ENCODE peak calls at places on chromosome 15, in eight cellular contexts. X, S, K, D, T, Q, O and H are unnamed samples.
A peak's percentile ranks its signal among the peaks of the same experiment; 100 is the strongest.

GRCh38 chr15:44490628-44491027 is 46.3 kb upstream of the EIF3J start:
- DNase-seq in K (no peak), O (peak; percentile 64), S (peak; percentile 27), D (no peak), Q (no peak), X (no peak), T (peak; percentile 70), H (no peak)

GRCh38 chr15:89367485-89368451 is 33.1 kb upstream of the POLG start:
- DNase-seq in D (no peak), S (no peak), O (no peak), T (no peak), K (no peak), Q (no peak), X (peak; percentile 80), H (no peak)

GRCh38 chr15:61182955-61183354 is 46.1 kb downstream of the RORA start:
- DNase-seq in D (no peak), Q (no peak), O (no peak), K (no peak), X (no peak), S (no peak), T (no peak), H (no peak)

GRCh38 chr15:38226867-38227266 is 25.8 kb upstream of the SPRED1 start:
- DNase-seq in K (peak; percentile 62), X (no peak), Q (no peak), O (peak; percentile 88), T (peak; percentile 96), D (peak; percentile 59), S (peak; percentile 73), H (peak; percentile 32)

GRCh38 chr15:67680645-67681044 is 138.1 kb downstream of the MAP2K5 start:
- DNase-seq in O (no peak), Q (no peak), T (no peak), X (no peak), K (no peak), D (no peak), S (no peak), H (no peak)

GRCh38 chr15:75666823-75667501 is 19.2 kb downstream of the SNX33 start:
- DNase-seq in D (peak; percentile 37), X (no peak), Q (no peak), S (peak; percentile 100), T (peak; percentile 90), O (peak; percentile 99), K (peak; percentile 51), H (peak; percentile 89)

GRCh38 chr15:55789066-55789660 is 46.2 kb upstream of the PRTG start:
- DNase-seq in O (no peak), X (peak; percentile 19), T (peak; percentile 37), K (no peak), Q (no peak), D (no peak), S (peak; percentile 30), H (no peak)

GRCh38 chr15:70777156-70777926 is 14.0 kb upstream of the UACA start:
- DNase-seq in X (no peak), D (no peak), K (no peak), S (peak; percentile 50), O (no peak), T (no peak), Q (no peak), H (no peak)

GRCh38 chr15:100934735-100935134 is 15.6 kb downstream of the LRRK1 start:
- DNase-seq in O (no peak), Q (no peak), S (no peak), D (no peak), X (no peak), K (no peak), T (peak; percentile 16), H (no peak)

GRCh38 chr15:32784571-32784970 is 66.8 kb downstream of the GREM1 start:
- DNase-seq in X (no peak), S (peak; percentile 60), D (no peak), O (peak; percentile 14), T (peak; percentile 38), Q (no peak), K (no peak), H (no peak)

GRCh38 chr15:20344601-20345400 is 196.8 kb downstream of the GOLGA6L6 start:
- DNase-seq in X (no peak), Q (no peak), S (no peak), T (no peak), D (no peak), O (no peak), K (peak; percentile 28), H (no peak)

GRCh38 chr15:37900286-37901221 is 33.9 kb upstream of the TMCO5A start:
- DNase-seq in D (no peak), T (peak; percentile 87), K (peak; percentile 34), X (no peak), S (peak; percentile 59), O (peak; percentile 64), Q (no peak), H (no peak)

GRCh38 chr15:31279221-31280036 is 47.2 kb upstream of the KLF13 start:
- DNase-seq in T (no peak), K (no peak), O (no peak), D (no peak), Q (no peak), X (no peak), S (no peak), H (no peak)

GRCh38 chr15:74240002-74240568 is 4.0 kb downstream of the CCDC33 start:
- DNase-seq in K (peak; percentile 52), T (peak; percentile 96), Q (no peak), D (peak; percentile 40), X (no peak), S (peak; percentile 86), O (peak; percentile 71), H (peak; percentile 96)

DNA sequence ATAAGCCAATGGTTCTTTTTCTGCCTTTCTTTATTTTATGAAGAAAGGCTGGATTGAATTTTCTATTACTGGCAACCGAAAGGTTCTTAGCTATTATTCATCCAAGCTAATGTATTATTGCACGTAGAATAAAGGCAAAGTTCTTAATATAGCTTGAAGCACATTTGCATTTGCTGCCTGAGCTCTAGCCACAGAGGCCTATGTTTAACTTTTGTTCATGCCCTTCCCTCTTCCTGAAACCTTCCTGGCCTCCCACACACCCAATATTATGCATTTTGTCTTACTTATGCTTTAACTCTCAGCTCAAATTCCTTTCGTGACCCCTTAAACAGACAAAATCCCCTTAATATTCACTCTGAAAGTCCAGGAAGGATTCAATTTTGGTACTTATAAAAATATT is 71.0 kb upstream of the ZNF280D start:
- DNase-seq in O (no peak), T (no peak), S (no peak), X (no peak), Q (no peak), K (no peak), D (no peak), H (no peak)
- H2AFZ ChIP-seq in O (no peak overlapping the region), T (no peak overlapping the region), S (no peak overlapping the region), X (no peak overlapping the region), Q (no peak overlapping the region), K (no peak overlapping the region), D (no peak overlapping the region), H (no peak overlapping the region)

GRCh38 chr15:28140062-28140461 is 40.9 kb upstream of the OCA2 start:
- DNase-seq in K (no peak), D (no peak), X (no peak), O (no peak), S (no peak), Q (no peak), T (no peak), H (no peak)
- H3K4me2 ChIP-seq in K (no peak overlapping the region), D (no peak overlapping the region), X (no peak overlapping the region), O (no peak overlapping the region), S (no peak overlapping the region), Q (no peak overlapping the region), T (no peak overlapping the region), H (no peak overlapping the region)

GRCh38 chr15:52789601-52790165 is 453 bp downstream of the ONECUT1 start:
- DNase-seq in K (no peak), X (peak; percentile 64), D (no peak), Q (no peak), T (no peak), O (peak; percentile 23), S (peak; percentile 35), H (no peak)

GRCh38 chr15:52790166-52790708 is at the start of gene ONECUT1:
- DNase-seq in D (peak; percentile 37), T (peak; percentile 41), K (peak; percentile 86), O (peak; percentile 18), S (peak; percentile 65), X (peak; percentile 91), Q (no peak), H (peak; percentile 46)

GRCh38 chr15:52788099-52788986 is 1.8 kb downstream of the ONECUT1 start:
- DNase-seq in K (no peak), O (no peak), T (no peak), S (no peak), X (peak; percentile 31), Q (no peak), D (no peak), H (no peak)

GRCh38 chr15:52787549-52788098 is 2.5 kb downstream of the ONECUT1 start:
- DNase-seq in Q (no peak), O (no peak), T (no peak), K (no peak), X (peak; percentile 33), D (no peak), S (no peak), H (no peak)

DNA sequence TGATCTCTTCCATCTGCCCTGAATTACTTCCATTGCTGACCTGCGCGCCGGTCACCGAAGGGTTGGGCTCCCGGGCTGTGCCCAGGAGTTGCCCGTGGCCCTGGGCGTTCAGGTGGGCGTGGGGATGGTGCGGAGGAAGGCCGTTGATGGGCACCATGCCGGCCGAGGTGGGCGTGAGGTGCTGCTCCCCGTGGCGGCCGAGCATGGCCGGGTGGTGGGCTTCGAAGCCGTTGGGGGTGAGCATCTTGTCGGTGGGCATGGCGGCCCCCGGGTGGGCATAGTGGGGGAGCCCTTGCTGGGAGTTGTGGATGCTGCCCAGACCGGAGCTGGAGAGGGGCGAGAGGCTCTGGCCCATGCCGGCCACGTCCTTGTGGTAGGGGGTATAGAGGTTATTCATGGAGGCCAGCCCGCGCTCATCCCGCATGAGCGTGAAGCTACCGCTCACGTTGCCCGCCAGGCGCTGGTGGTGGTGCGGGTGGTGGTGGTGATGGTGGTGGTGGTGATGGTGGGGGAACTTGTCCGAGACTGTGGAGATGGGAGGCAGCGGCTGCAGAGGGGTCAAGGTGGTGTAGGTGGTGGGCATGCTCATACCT is 1.0 kb downstream of the ONECUT1 start:
- DNase-seq in X (no peak), K (no peak), S (no peak), Q (no peak), T (no peak), O (no peak), D (no peak), H (no peak)
- TF ChIP-seq EZH2 in X (peak; percentile 25), K (no peak), S (no peak), Q (peak; percentile 85), T (no peak), O (no peak), D (no peak), H (no peak)

GRCh38 chr15:60076055-60076454 is 71.9 kb downstream of the FOXB1 start:
- DNase-seq in Q (no peak), X (no peak), K (no peak), O (no peak), T (no peak), D (no peak), S (no peak), H (no peak)

GRCh38 chr15:60074181-60074885 is 70.2 kb downstream of the FOXB1 start:
- DNase-seq in X (no peak), D (no peak), S (peak; percentile 63), O (peak; percentile 71), K (peak; percentile 21), Q (no peak), T (peak; percentile 63), H (no peak)

GRCh38 chr15:60065951-60066350 is 61.8 kb downstream of the FOXB1 start:
- DNase-seq in K (no peak), X (no peak), Q (no peak), T (no peak), S (no peak), D (no peak), O (no peak), H (no peak)

GRCh38 chr15:60073441-60073840 is 69.3 kb downstream of the FOXB1 start:
- DNase-seq in X (no peak), T (no peak), O (no peak), S (no peak), Q (no peak), K (no peak), D (no peak), H (no peak)

GRCh38 chr15:60070838-60071493 is 66.9 kb downstream of the FOXB1 start:
- DNase-seq in D (no peak), O (peak; percentile 92), X (no peak), T (peak; percentile 89), S (peak; percentile 82), Q (no peak), K (no peak), H (no peak)
- H2AFZ ChIP-seq in D (no peak overlapping the region), O (no peak overlapping the region), X (no peak overlapping the region), T (peak overlapping the region; percentile 77), S (no peak overlapping the region), Q (peak overlapping the region; percentile 9), K (no peak overlapping the region), H (peak overlapping the region; percentile 58)